ENCODE peak calls at places on chromosomes 7 and 10, in ten cellular contexts. P, G, N, H, L, I, F, S, D and J are unnamed samples.

GRCh38 chr10:99528256-99528866 is 4.4 kb upstream of the NKX2-3 start:
- DNase-seq in P (no peak), G (no peak), N (no peak), H (no peak), L (no peak), I (no peak), F (no peak), S (no peak), D (no peak), J (no peak)

GRCh38 chr10:37289833-37290464 is 164.6 kb downstream of the ANKRD30A start:
- DNase-seq in P (no peak), G (no peak), N (no peak), H (no peak), L (no peak), I (no peak), F (no peak), S (no peak), D (no peak), J (no peak)

GRCh38 chr10:72573079-72573478 is 52.8 kb downstream of the MICU1 start:
- DNase-seq in P (no peak), G (no peak), N (no peak), H (no peak), L (no peak), I (no peak), F (no peak), S (no peak), D (no peak), J (no peak)

GRCh38 chr10:1543596-1543995 is 193.7 kb downstream of the ADARB2 start:
- DNase-seq in P (no peak), G (no peak), N (no peak), H (no peak), L (no peak), I (no peak), F (no peak), S (no peak), D (no peak), J (no peak)

GRCh38 chr7:71682841-71683341 is 550.9 kb downstream of the GALNT17 start:
- DNase-seq in P (peak; percentile 37), G (no peak), N (no peak), H (no peak), L (no peak), I (no peak), F (no peak), S (no peak), D (no peak), J (no peak)

GRCh38 chr10:86086418-86086817 is 280.2 kb downstream of the GRID1 start:
- DNase-seq in P (no peak), G (no peak), N (no peak), H (no peak), L (no peak), I (no peak), F (no peak), S (no peak), D (no peak), J (no peak)

GRCh38 chr7:132269718-132270117 is 306.6 kb downstream of the PLXNA4 start:
- DNase-seq in P (no peak), G (no peak), N (no peak), H (no peak), L (no peak), I (no peak), F (no peak), S (no peak), D (no peak), J (no peak)

GRCh38 chr10:17053061-17053460 is 76.5 kb downstream of the CUBN start:
- DNase-seq in P (no peak), G (no peak), N (no peak), H (no peak), L (no peak), I (no peak), F (no peak), S (no peak), D (no peak), J (no peak)

DNA sequence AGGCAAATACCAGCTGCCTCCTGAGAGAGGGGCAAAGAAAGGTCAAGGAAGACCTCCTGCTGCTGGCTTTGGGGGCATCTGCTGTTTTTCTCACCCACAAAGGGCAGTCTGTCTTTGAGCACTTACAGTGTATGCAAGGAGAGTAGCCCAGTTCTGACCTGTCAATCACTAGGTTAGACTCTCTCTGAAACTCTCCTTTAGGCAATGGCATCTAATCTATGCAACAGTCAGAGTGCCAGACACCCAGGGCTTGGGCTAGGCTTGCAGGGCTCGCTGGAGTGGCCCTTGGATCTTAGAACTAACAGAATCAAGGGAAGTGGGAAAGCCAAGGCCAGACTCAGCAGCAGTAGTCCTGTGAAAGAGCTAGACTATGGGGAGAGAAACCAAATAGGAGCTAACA is 522.9 kb downstream of the NRG3 start:
- DNase-seq in P (no peak), G (no peak), N (no peak), H (no peak), L (no peak), I (no peak), F (no peak), S (no peak), D (no peak), J (no peak)
- H3K4me3 ChIP-seq in P (no peak overlapping the region), G (no peak overlapping the region), N (no peak overlapping the region), H (no peak overlapping the region), L (no peak overlapping the region), I (no peak overlapping the region), F (no peak overlapping the region), S (no peak overlapping the region), D (no peak overlapping the region), J (no peak overlapping the region)

GRCh38 chr7:24757799-24758275 is 573 bp upstream of the GSDME start:
- DNase-seq in P (peak; percentile 37), G (no peak), N (no peak), H (no peak), L (no peak), I (peak; percentile 29), F (no peak), S (no peak), D (no peak), J (no peak)
- H3K4me3 ChIP-seq in P (peak overlapping the region; percentile 79), G (peak overlapping the region; percentile 83), N (peak overlapping the region; percentile 52), H (peak overlapping the region; percentile 55), L (peak overlapping the region; percentile 78), I (peak overlapping the region; percentile 70), F (peak overlapping the region; percentile 78), S (no peak overlapping the region), D (peak overlapping the region; percentile 83), J (peak overlapping the region; percentile 58)

GRCh38 chr10:26857991-26858706 is 2.6 kb downstream of the ABI1 start:
- DNase-seq in P (no peak), G (peak; percentile 24), N (no peak), H (no peak), L (no peak), I (peak; percentile 74), F (no peak), S (no peak), D (no peak), J (peak; percentile 17)
- H3K4me3 ChIP-seq in P (peak overlapping the region; percentile 97), G (no peak overlapping the region), N (no peak overlapping the region), H (no peak overlapping the region), L (no peak overlapping the region), I (peak overlapping the region; percentile 95), F (no peak overlapping the region), S (peak overlapping the region; percentile 98), D (peak overlapping the region; percentile 98), J (peak overlapping the region; percentile 97)

GRCh38 chr7:20786779-20787651 is at the start of gene SP8:
- DNase-seq in P (no peak), G (peak; percentile 90), N (peak; percentile 87), H (no peak), L (no peak), I (no peak), F (no peak), S (no peak), D (no peak), J (peak; percentile 69)

GRCh38 chr7:20785211-20786048 is 1.3 kb downstream of the SP8 start:
- DNase-seq in P (no peak), G (peak; percentile 42), N (peak; percentile 43), H (no peak), L (no peak), I (no peak), F (no peak), S (no peak), D (no peak), J (peak; percentile 34)

GRCh38 chr7:20786421-20786778 is 286 bp downstream of the SP8 start:
- DNase-seq in P (no peak), G (peak; percentile 45), N (no peak), H (no peak), L (no peak), I (no peak), F (no peak), S (no peak), D (no peak), J (no peak)

GRCh38 chr7:20786049-20786412 is 655 bp downstream of the SP8 start:
- DNase-seq in P (no peak), G (no peak), N (no peak), H (no peak), L (no peak), I (no peak), F (no peak), S (no peak), D (no peak), J (no peak)

GRCh38 chr7:20787658-20788057 is 972 bp upstream of the SP8 start:
- DNase-seq in P (no peak), G (no peak), N (no peak), H (no peak), L (no peak), I (no peak), F (no peak), S (no peak), D (no peak), J (no peak)
- H3K4me3 ChIP-seq in P (no peak overlapping the region), G (peak overlapping the region; percentile 84), N (peak overlapping the region; percentile 55), H (no peak overlapping the region), L (no peak overlapping the region), I (no peak overlapping the region), F (no peak overlapping the region), S (no peak overlapping the region), D (peak overlapping the region; percentile 59), J (peak overlapping the region; percentile 50)

DNA sequence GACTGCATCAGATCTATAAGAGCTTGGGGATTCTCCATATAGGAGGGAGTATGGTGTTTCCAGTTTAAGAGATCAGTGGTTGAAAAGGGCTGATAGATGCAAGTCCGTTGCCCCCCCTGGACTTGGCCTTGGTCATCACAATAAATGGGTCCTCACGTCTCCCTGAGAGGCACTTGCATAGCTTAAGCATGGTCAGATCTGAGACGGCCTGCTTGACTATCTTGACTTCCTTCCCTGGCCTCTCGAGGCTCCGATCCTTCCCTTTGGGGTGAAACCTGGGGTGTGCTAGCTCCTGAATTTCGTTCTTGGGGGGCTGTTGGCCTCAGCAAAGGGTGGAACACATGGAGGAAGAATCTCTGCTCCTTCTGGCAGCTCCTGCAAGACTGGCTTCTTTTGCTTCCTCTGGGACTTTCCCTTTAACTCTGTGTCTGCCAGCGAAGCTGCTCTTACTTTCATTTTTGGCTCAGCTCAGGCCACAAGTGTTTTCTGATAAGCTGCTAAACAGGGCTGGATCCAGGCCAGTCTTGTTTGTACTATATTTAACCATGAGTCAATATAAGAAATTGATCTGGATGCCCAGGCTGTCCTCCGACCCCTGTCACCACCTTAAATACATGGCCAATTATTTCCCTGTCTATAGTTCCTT is 11.2 kb upstream of the ZNF485 start:
- DNase-seq in P (no peak), G (no peak), N (no peak), H (no peak), L (no peak), I (peak; percentile 92), F (no peak), S (no peak), D (no peak), J (no peak)
- H3K4me3 ChIP-seq in P (peak overlapping the region; percentile 42), G (no peak overlapping the region), N (no peak overlapping the region), H (no peak overlapping the region), L (no peak overlapping the region), I (peak overlapping the region; percentile 38), F (no peak overlapping the region), S (peak overlapping the region; percentile 76), D (peak overlapping the region; percentile 52), J (no peak overlapping the region)

GRCh38 chr10:121974019-121974534 is 940 bp downstream of the NSMCE4A start:
- DNase-seq in P (no peak), G (no peak), N (no peak), H (no peak), L (no peak), I (no peak), F (no peak), S (no peak), D (no peak), J (no peak)
- H3K4me3 ChIP-seq in P (peak overlapping the region; percentile 86), G (peak overlapping the region; percentile 95), N (peak overlapping the region; percentile 94), H (peak overlapping the region; percentile 89), L (peak overlapping the region; percentile 80), I (peak overlapping the region; percentile 83), F (peak overlapping the region; percentile 53), S (peak overlapping the region; percentile 85), D (peak overlapping the region; percentile 90), J (peak overlapping the region; percentile 70)